ENCODE peak calls at places on chromosomes 6 and 20, in seven cellular contexts. One of them, this sample, is unnamed.

GRCh38 chr6:78863576-78863975 is 3.8 kb upstream of the IRAK1BP1 start:
- DNase-seq in stomach: no peak
- DNase-seq in ovary: no peak
- DNase-seq in A549: no peak
- DNase-seq in transverse colon: no peak
- DNase-seq in H1: no peak
- DNase-seq in HepG2: no peak
- DNase-seq in this sample: no peak

GRCh38 chr6:42841844-42842584 is 37.4 kb upstream of the RPL7L1 start:
- DNase-seq in stomach: no peak
- DNase-seq in ovary: no peak
- DNase-seq in A549: no peak
- DNase-seq in transverse colon: no peak
- DNase-seq in H1: no peak
- DNase-seq in HepG2: no peak
- DNase-seq in this sample: no peak

GRCh38 chr20:23454816-23455215 is 2.1 kb upstream of the CST11 start:
- DNase-seq in stomach: no peak
- DNase-seq in ovary: no peak
- DNase-seq in A549: no peak
- DNase-seq in transverse colon: no peak
- DNase-seq in H1: no peak
- DNase-seq in HepG2: no peak
- DNase-seq in this sample: no peak

GRCh38 chr6:144896296-144896695 is 611.2 kb downstream of the UTRN start:
- DNase-seq in stomach: no peak
- DNase-seq in ovary: no peak
- DNase-seq in A549: no peak
- DNase-seq in transverse colon: no peak
- DNase-seq in H1: no peak
- DNase-seq in HepG2: no peak
- DNase-seq in this sample: no peak

GRCh38 chr20:63847374-63848002 is 13.8 kb upstream of the ABHD16B start:
- DNase-seq in stomach: no peak
- DNase-seq in ovary: peak; percentile 89
- DNase-seq in A549: no peak
- DNase-seq in transverse colon: no peak
- DNase-seq in H1: peak; percentile 75
- DNase-seq in HepG2: no peak
- DNase-seq in this sample: no peak

GRCh38 chr6:36249010-36249409 is 20.9 kb upstream of the PNPLA1 start:
- DNase-seq in stomach: no peak
- DNase-seq in ovary: no peak
- DNase-seq in A549: no peak
- DNase-seq in transverse colon: no peak
- DNase-seq in H1: no peak
- DNase-seq in HepG2: peak; percentile 34
- DNase-seq in this sample: no peak

GRCh38 chr6:113976806-113977205 is 5.9 kb upstream of the HDAC2 start:
- DNase-seq in stomach: no peak
- DNase-seq in ovary: no peak
- DNase-seq in A549: no peak
- DNase-seq in transverse colon: no peak
- DNase-seq in H1: no peak
- DNase-seq in HepG2: no peak
- DNase-seq in this sample: no peak

GRCh38 chr6:78831492-78831891 is 35.9 kb upstream of the IRAK1BP1 start:
- DNase-seq in stomach: peak; percentile 37
- DNase-seq in ovary: no peak
- DNase-seq in A549: no peak
- DNase-seq in transverse colon: no peak
- DNase-seq in H1: no peak
- DNase-seq in HepG2: no peak
- DNase-seq in this sample: no peak

GRCh38 chr6:166494757-166495486 is 91.6 kb downstream of the RAMACL start:
- DNase-seq in stomach: no peak
- DNase-seq in ovary: no peak
- DNase-seq in A549: no peak
- DNase-seq in transverse colon: no peak
- DNase-seq in H1: no peak
- DNase-seq in HepG2: no peak
- DNase-seq in this sample: peak; percentile 78

GRCh38 chr6:7073810-7074525 is 33.8 kb upstream of the RREB1 start:
- DNase-seq in stomach: peak; percentile 46
- DNase-seq in ovary: peak; percentile 51
- DNase-seq in A549: no peak
- DNase-seq in transverse colon: peak; percentile 66
- DNase-seq in H1: no peak
- DNase-seq in HepG2: no peak
- DNase-seq in this sample: no peak

GRCh38 chr20:41172296-41173140 is 35.2 kb downstream of the PLCG1 start:
- DNase-seq in stomach: peak; percentile 25
- DNase-seq in ovary: peak; percentile 48
- DNase-seq in A549: no peak
- DNase-seq in transverse colon: peak; percentile 8
- DNase-seq in H1: peak; percentile 53
- DNase-seq in HepG2: no peak
- DNase-seq in this sample: peak; percentile 69

GRCh38 chr6:79047072-79047471 is 31.0 kb downstream of the PHIP start:
- DNase-seq in stomach: no peak
- DNase-seq in ovary: no peak
- DNase-seq in A549: no peak
- DNase-seq in transverse colon: no peak
- DNase-seq in H1: no peak
- DNase-seq in HepG2: no peak
- DNase-seq in this sample: no peak

GRCh38 chr6:94584211-94584610 is 993.1 kb upstream of the MANEA start:
- DNase-seq in stomach: no peak
- DNase-seq in ovary: no peak
- DNase-seq in A549: no peak
- DNase-seq in transverse colon: no peak
- DNase-seq in H1: no peak
- DNase-seq in HepG2: no peak
- DNase-seq in this sample: no peak

GRCh38 chr20:7792131-7792869 is 148.0 kb downstream of the HAO1 start:
- DNase-seq in stomach: no peak
- DNase-seq in ovary: no peak
- DNase-seq in A549: no peak
- DNase-seq in transverse colon: no peak
- DNase-seq in H1: no peak
- DNase-seq in HepG2: no peak
- DNase-seq in this sample: no peak

GRCh38 chr6:17289491-17290106 is 8.4 kb downstream of the RBM24 start:
- DNase-seq in stomach: no peak
- DNase-seq in ovary: no peak
- DNase-seq in A549: no peak
- DNase-seq in transverse colon: peak; percentile 35
- DNase-seq in H1: no peak
- DNase-seq in HepG2: no peak
- DNase-seq in this sample: no peak
- H3K4me3 ChIP-seq in stomach: no peak overlapping the region
- H3K4me3 ChIP-seq in ovary: no peak overlapping the region
- H3K4me3 ChIP-seq in A549: no peak overlapping the region
- H3K4me3 ChIP-seq in transverse colon: no peak overlapping the region
- H3K4me3 ChIP-seq in H1: no peak overlapping the region
- H3K4me3 ChIP-seq in HepG2: no peak overlapping the region
- H3K4me3 ChIP-seq in this sample: no peak overlapping the region

DNA sequence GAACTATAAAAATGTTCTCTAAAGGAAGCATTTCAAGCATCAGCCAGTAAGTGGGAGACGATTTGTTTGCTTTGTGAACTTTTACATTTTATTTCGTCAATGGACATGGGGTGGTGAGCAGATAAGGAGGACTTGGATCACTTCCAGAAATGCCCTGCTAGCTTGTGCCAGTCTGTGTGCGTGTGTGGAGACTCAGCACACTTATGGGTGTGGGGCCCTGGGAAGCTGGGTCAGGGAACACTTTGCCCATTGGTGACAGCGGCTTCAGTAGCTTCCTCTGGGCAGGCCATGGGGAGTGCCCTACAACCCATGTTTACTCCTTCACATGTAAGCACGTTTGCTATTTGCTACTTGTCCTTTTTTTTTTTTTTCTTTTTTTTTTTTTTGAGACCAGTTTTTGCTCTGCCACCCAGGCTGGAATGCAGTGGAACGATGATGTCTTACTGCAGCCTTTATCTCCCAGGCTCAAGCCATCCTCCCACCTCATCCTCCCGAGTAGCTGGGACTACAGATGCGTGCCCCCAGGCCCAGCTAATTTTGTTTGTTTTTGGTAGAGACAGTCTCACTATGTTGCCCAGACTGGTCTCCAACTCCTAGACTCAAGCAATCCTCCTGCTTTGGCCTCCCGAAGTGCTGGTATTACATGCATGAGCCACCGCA is 24.2 kb downstream of the PRDM1 start:
- DNase-seq in stomach: peak; percentile 53
- DNase-seq in ovary: no peak
- DNase-seq in A549: no peak
- DNase-seq in transverse colon: peak; percentile 75
- DNase-seq in H1: peak; percentile 34
- DNase-seq in HepG2: no peak
- DNase-seq in this sample: no peak
- TF ChIP-seq EP300 in stomach: no peak
- TF ChIP-seq EP300 in ovary: no peak
- TF ChIP-seq EP300 in A549: no peak
- TF ChIP-seq EP300 in transverse colon: no peak
- TF ChIP-seq EP300 in H1: no peak
- TF ChIP-seq EP300 in HepG2: no peak
- TF ChIP-seq EP300 in this sample: no peak

GRCh38 chr20:50189681-50190250 is 864 bp upstream of the CEBPB start:
- DNase-seq in stomach: peak; percentile 70
- DNase-seq in ovary: peak; percentile 81
- DNase-seq in A549: no peak
- DNase-seq in transverse colon: peak; percentile 88
- DNase-seq in H1: no peak
- DNase-seq in HepG2: peak; percentile 79
- DNase-seq in this sample: peak; percentile 85
- H3K4me3 ChIP-seq in stomach: peak overlapping the region; percentile 90
- H3K4me3 ChIP-seq in ovary: peak overlapping the region; percentile 74
- H3K4me3 ChIP-seq in A549: peak overlapping the region; percentile 98
- H3K4me3 ChIP-seq in transverse colon: peak overlapping the region; percentile 93
- H3K4me3 ChIP-seq in H1: peak overlapping the region; percentile 53
- H3K4me3 ChIP-seq in HepG2: peak overlapping the region; percentile 80
- H3K4me3 ChIP-seq in this sample: peak overlapping the region; percentile 75

GRCh38 chr20:44609511-44610312 is 27.3 kb downstream of the PKIG start:
- DNase-seq in stomach: peak; percentile 91
- DNase-seq in ovary: peak; percentile 94
- DNase-seq in A549: peak; percentile 95
- DNase-seq in transverse colon: peak; percentile 93
- DNase-seq in H1: peak; percentile 98
- DNase-seq in HepG2: peak; percentile 95
- DNase-seq in this sample: peak; percentile 94
- TF ChIP-seq EP300 in stomach: no peak
- TF ChIP-seq EP300 in ovary: no peak
- TF ChIP-seq EP300 in A549: no peak
- TF ChIP-seq EP300 in transverse colon: no peak
- TF ChIP-seq EP300 in H1: no peak
- TF ChIP-seq EP300 in HepG2: peak; percentile 28
- TF ChIP-seq EP300 in this sample: no peak

GRCh38 chr20:14925286-14925685 is 587.9 kb upstream of the FLRT3 start:
- DNase-seq in stomach: no peak
- DNase-seq in ovary: no peak
- DNase-seq in A549: no peak
- DNase-seq in transverse colon: no peak
- DNase-seq in H1: no peak
- DNase-seq in HepG2: no peak
- DNase-seq in this sample: no peak
- H3K4me3 ChIP-seq in stomach: no peak overlapping the region
- H3K4me3 ChIP-seq in ovary: no peak overlapping the region
- H3K4me3 ChIP-seq in A549: no peak overlapping the region
- H3K4me3 ChIP-seq in transverse colon: no peak overlapping the region
- H3K4me3 ChIP-seq in H1: no peak overlapping the region
- H3K4me3 ChIP-seq in HepG2: no peak overlapping the region
- H3K4me3 ChIP-seq in this sample: no peak overlapping the region

GRCh38 chr6:142927274-142927586 is 17.7 kb downstream of the HIVEP2 start:
- DNase-seq in stomach: no peak
- DNase-seq in ovary: no peak
- DNase-seq in A549: no peak
- DNase-seq in transverse colon: no peak
- DNase-seq in H1: no peak
- DNase-seq in HepG2: no peak
- DNase-seq in this sample: no peak
- TF ChIP-seq EP300 in stomach: no peak
- TF ChIP-seq EP300 in ovary: no peak
- TF ChIP-seq EP300 in A549: no peak
- TF ChIP-seq EP300 in transverse colon: no peak
- TF ChIP-seq EP300 in H1: no peak
- TF ChIP-seq EP300 in HepG2: no peak
- TF ChIP-seq EP300 in this sample: no peak

DNA sequence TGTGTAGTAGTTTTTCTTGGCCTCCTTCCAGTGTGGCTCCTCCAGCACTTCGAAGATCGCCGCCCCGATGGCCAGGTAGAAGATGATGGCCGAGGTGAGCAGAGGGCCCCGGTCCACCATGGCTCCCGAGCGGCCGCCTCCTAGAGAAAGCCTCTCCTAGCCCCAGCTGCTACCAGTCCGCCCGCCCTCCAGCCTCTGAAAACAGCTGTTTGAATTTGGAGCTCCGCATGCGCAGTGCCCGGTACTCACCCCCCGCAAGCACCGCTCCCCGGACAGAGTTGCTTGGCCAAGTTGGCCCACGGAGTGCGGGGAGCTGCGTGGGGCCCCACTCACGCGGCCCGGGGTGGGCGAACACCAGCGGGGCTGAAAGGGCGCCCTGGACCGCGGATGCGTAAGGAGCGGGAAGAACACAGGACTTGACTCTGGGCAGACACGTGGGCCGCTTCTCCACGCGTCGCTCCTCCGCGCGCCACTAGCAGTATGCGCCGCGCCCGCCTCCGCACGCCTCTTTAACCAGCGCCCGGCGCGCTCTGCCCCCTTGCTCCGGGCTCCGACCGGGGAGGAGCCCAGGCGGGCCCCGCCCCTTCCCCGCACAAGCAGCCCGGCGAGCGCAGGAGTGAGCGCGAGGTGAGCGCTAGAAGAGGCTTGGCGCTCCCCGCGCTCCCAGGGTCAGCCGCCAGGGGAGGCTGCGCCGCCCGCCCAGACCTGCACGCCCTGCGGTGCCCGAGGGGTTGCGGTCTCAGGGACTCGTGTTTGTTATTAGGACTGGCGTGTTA is at the start of gene KCNK5:
- DNase-seq in stomach: peak; percentile 89
- DNase-seq in ovary: peak; percentile 88
- DNase-seq in A549: peak; percentile 73
- DNase-seq in transverse colon: peak; percentile 90
- DNase-seq in H1: peak; percentile 93
- DNase-seq in HepG2: peak; percentile 13
- DNase-seq in this sample: peak; percentile 76
- H3K4me3 ChIP-seq in stomach: peak within 1 kb of the TSS; percentile 46
- H3K4me3 ChIP-seq in ovary: peak within 1 kb of the TSS; percentile 43
- H3K4me3 ChIP-seq in A549: peak within 1 kb of the TSS; percentile 61
- H3K4me3 ChIP-seq in transverse colon: peak within 1 kb of the TSS; percentile 45
- H3K4me3 ChIP-seq in H1: peak within 1 kb of the TSS; percentile 88
- H3K4me3 ChIP-seq in HepG2: no peak within 1 kb of the TSS
- H3K4me3 ChIP-seq in this sample: peak within 1 kb of the TSS; percentile 48

GRCh38 chr6:47070461-47070860 is 28.3 kb upstream of the ADGRF1 start:
- DNase-seq in stomach: no peak
- DNase-seq in ovary: no peak
- DNase-seq in A549: no peak
- DNase-seq in transverse colon: no peak
- DNase-seq in H1: no peak
- DNase-seq in HepG2: no peak
- DNase-seq in this sample: no peak
- TF ChIP-seq EP300 in stomach: no peak
- TF ChIP-seq EP300 in ovary: no peak
- TF ChIP-seq EP300 in A549: no peak
- TF ChIP-seq EP300 in transverse colon: no peak
- TF ChIP-seq EP300 in H1: no peak
- TF ChIP-seq EP300 in HepG2: no peak
- TF ChIP-seq EP300 in this sample: no peak